ENCODE peak calls at places on chromosomes 7 and 10, in five cellular contexts. V is uterus, H is GM12892, R is body of pancreas, E is adrenal gland. U is an unnamed sample.

GRCh38 chr7:114934074-114934473 is 12.2 kb downstream of the MDFIC start:
- DNase-seq in V (no peak), H (no peak), R (no peak), E (no peak), U (no peak)

GRCh38 chr7:95577137-95577536 is 19.2 kb downstream of the PDK4 start:
- DNase-seq in V (no peak), H (no peak), R (no peak), E (peak; percentile 38), U (no peak)

GRCh38 chr10:125175807-125176206 is 15.4 kb upstream of the CTBP2 start:
- DNase-seq in V (no peak), H (no peak), R (no peak), E (no peak), U (no peak)

GRCh38 chr7:63040336-63040735 is 958.3 kb upstream of the ZNF722 start:
- DNase-seq in V (no peak), H (no peak), R (no peak), E (no peak), U (no peak)

GRCh38 chr7:154231732-154232131 is 179.5 kb downstream of the DPP6 start:
- DNase-seq in V (no peak), H (no peak), R (no peak), E (no peak), U (no peak)

GRCh38 chr7:101856488-101857357 is 39.3 kb downstream of the CUX1 start:
- DNase-seq in V (peak; percentile 84), H (peak; percentile 79), R (peak; percentile 91), E (peak; percentile 84), U (peak; percentile 91)

GRCh38 chr10:42963302-42963701 is 113.6 kb upstream of the RET start:
- DNase-seq in V (no peak), H (no peak), R (peak; percentile 4), E (no peak), U (no peak)

GRCh38 chr7:14748461-14748860 is 154.1 kb downstream of the DGKB start:
- DNase-seq in V (no peak), H (no peak), R (no peak), E (no peak), U (no peak)

DNA sequence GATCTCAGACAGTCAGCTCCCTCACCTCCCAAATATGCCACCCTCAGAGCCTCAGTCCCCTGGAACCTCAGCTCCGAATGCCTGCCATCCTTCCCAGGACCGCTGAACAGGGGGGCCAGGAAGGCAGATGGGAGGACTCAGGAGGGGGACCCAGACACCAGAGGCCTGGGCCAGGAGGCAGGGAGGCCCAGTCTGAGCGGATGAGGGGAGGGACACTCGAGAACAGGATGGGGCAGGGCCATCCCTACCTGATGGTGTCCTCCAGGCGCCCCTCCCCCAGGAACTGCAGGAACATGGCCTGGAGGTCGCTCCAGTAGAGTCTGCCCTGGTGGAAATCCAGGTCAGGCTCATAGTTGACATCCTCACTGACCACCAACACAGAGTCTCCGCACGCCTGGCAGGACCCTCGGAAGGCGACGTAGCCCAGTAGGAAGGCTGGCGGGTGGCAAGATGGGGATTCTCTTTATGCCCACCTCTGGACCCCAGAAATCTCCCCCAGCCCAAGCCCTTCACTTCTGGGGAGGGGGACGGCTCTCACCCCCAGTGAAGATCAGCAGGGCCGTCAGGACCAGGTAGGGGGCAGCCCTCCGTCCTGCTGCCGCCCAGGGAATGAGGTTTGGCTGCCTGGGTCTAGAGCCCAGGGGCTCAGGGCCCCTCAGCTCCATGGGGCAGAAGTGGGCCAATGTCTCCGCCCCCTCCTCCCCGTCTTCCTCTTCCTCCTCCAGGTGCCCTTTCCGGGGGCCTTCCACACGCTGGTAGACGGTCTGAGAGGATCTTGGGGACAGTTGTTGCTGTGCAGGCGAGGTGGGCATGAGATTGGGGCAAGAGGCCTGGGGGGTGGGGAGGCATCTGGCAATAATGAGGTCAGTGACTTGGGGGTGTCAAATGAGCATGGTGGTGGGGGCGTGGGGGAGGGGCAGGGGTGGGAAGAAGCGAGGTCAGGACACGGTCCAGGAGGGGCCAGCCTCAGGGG is 628 bp downstream of the TFR2 start:
- DNase-seq in V (no peak), H (no peak), R (no peak), E (no peak), U (no peak)
- TF ChIP-seq POLR2A in V (no peak), H (no peak), R (no peak), E (no peak), U (no peak)

DNA sequence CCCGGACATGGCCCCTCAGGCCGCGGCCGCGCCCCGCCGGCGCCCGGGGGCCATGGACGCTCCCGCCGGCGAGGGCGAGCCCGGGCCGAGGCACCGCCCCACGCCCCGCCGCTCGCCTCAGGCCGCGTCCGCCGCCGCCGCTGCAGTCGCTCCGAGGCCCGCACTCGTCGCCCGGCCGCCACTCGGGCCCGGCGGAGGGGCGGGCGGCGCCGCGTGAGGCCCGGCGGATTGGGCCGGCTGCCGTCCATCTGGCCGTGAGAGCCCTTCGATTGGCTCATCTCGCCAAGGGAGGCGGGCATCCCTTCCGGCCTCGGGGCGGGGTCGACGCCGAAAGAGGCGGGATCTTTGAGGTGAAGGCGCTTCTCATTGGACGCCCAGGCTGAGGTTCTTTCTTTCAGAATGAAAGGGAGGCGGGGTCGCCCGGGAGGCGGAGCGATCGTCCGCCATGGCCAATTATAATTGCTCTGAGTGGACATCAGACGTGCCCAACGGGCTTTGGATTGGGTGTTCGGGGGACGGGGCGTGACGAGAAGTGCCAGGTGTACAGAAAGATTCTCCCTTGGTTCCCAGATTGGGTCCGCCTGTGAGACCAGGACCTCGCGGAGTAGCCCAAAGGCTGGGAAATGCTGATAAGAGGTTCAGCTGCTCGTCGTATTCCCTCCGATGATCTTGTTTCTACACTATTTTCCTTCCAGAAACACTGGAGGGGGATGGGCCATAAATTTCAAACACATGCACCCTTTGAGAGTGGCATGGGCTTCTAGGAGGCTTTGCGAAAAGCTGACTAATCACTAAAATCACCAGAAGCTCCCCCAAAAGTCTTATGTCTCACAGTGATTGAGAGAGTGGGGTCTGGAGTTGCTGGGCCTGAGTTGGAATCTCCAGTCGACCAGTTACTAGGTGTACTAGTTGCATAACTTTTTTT is at the start of gene GNA12:
- DNase-seq in V (peak; percentile 99), H (peak; percentile 98), R (peak; percentile 100), E (peak; percentile 99), U (peak; percentile 98)
- TF ChIP-seq POLR2A in V (peak; percentile 65), H (peak; percentile 31), R (peak; percentile 8), E (peak; percentile 59), U (peak; percentile 33)

GRCh38 chr10:6202684-6203330 is at the start of gene PFKFB3:
- DNase-seq in V (peak; percentile 95), H (peak; percentile 84), R (peak; percentile 96), E (peak; percentile 95), U (peak; percentile 95)
- TF ChIP-seq POLR2A in V (peak; percentile 97), H (peak; percentile 99), R (peak; percentile 99), E (peak; percentile 98), U (peak; percentile 99)

GRCh38 chr10:49740346-49741107 is 21.6 kb downstream of the OGDHL start:
- DNase-seq in V (no peak), H (peak; percentile 17), R (no peak), E (no peak), U (no peak)
- TF ChIP-seq POLR2A in V (no peak), H (no peak), R (no peak), E (no peak), U (no peak)

GRCh38 chr10:97456034-97456685 is 10.2 kb downstream of the ZDHHC16 start:
- DNase-seq in V (no peak), H (no peak), R (no peak), E (no peak), U (no peak)
- TF ChIP-seq POLR2A in V (no peak), H (no peak), R (no peak), E (no peak), U (no peak)

GRCh38 chr10:112821663-112822062 is 128.4 kb upstream of the TCF7L2 start:
- DNase-seq in V (no peak), H (no peak), R (no peak), E (no peak), U (no peak)
- TF ChIP-seq POLR2A in V (no peak), H (no peak), R (no peak), E (no peak), U (no peak)

GRCh38 chr7:76292206-76292573 is 10.3 kb upstream of the HSPB1 start:
- DNase-seq in V (no peak), H (no peak), R (no peak), E (no peak), U (no peak)

GRCh38 chr7:76296743-76297740 is 5.4 kb upstream of the HSPB1 start:
- DNase-seq in V (peak; percentile 76), H (no peak), R (peak; percentile 88), E (peak; percentile 77), U (peak; percentile 96)

GRCh38 chr7:76291346-76292205 is 10.9 kb upstream of the HSPB1 start:
- DNase-seq in V (peak; percentile 98), H (peak; percentile 88), R (peak; percentile 90), E (peak; percentile 95), U (peak; percentile 92)

GRCh38 chr7:76293407-76293901 is 9.0 kb upstream of the HSPB1 start:
- DNase-seq in V (peak; percentile 69), H (no peak), R (no peak), E (no peak), U (peak; percentile 59)

GRCh38 chr7:76294344-76295024 is 8.0 kb upstream of the HSPB1 start:
- DNase-seq in V (peak; percentile 99), H (no peak), R (peak; percentile 99), E (peak; percentile 98), U (peak; percentile 96)
- TF ChIP-seq POLR2A in V (peak; percentile 45), H (no peak), R (no peak), E (peak; percentile 76), U (peak; percentile 87)

DNA sequence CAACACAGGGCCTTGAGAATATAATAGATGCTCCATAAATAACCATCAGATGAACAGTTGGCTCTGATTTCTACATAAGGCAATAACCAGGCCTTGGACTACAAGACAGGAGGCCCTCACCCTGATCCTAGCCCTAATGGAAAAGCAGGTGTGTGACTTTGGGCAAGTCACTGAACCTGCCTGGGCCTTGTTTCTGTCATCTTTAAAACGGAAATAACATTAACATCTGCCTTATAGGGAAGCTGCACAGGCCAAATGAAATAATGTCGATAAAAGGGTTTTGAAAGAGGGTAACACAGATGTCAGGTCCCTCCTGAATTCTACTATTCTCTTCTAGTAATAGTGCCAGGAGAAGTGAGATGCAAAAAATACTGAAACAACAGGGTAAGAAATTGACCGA is 20.7 kb downstream of the PIK3AP1 start:
- DNase-seq in V (no peak), H (no peak), R (no peak), E (no peak), U (no peak)
- TF ChIP-seq POLR2A in V (no peak), H (no peak), R (no peak), E (no peak), U (no peak)

GRCh38 chr7:16098058-16098457 is 323.3 kb downstream of the CRPPA start:
- DNase-seq in V (no peak), H (no peak), R (no peak), E (no peak), U (no peak)
- TF ChIP-seq POLR2A in V (no peak), H (no peak), R (no peak), E (no peak), U (no peak)

DNA sequence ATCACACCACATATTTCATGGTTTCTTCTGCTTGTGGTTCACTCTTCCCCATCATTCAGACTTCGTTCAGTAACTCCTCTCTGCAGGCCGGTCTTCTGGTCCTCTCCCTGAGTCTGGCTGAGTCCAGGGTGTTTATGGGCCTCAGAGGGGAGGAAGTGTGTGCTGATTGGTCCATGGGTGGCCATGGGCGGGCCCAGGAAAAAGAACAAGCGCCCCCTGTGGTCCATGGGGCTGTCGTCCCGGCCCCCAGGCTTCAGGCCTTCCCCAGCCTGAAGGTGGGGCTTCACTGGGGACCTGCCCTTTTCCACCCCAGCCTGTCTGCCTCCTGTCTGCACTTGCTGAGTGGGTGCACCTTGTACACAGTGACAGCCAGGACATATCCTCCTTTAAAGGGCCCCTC is 123.7 kb downstream of the VIPR2 start:
- DNase-seq in V (no peak), H (no peak), R (no peak), E (no peak), U (no peak)
- TF ChIP-seq POLR2A in V (no peak), H (no peak), R (no peak), E (no peak), U (no peak)

U was measured in prostate gland.